ENCODE peak calls at places on chromosomes 6 and 20, in five cellular contexts. E is EH; M is stimulated activated CD4-positive, alpha-beta T cell treated with anti-CD3 and anti-CD28 coated beads, Interleukin-1b, Interleukin-23, amount 100 ng/mL, for 1 hour; W is fibroblast of gingiva; L is NCI-H1417. T is an unnamed sample.

GRCh38 chr6:134864558-134864957 is 85.3 kb downstream of the ALDH8A1 start:
- DNase-seq in E (no peak), M (no peak), W (no peak), L (no peak), T (no peak)

GRCh38 chr6:18861182-18861581 is 474.0 kb downstream of the RNF144B start:
- DNase-seq in E (no peak), M (no peak), W (no peak), L (peak; percentile 76), T (no peak)

GRCh38 chr20:40293740-40294139 is 395.3 kb downstream of the MAFB start:
- DNase-seq in E (no peak), M (no peak), W (peak; percentile 52), L (no peak), T (no peak)

GRCh38 chr20:34089655-34090324 is 22.3 kb downstream of the EIF2S2 start:
- DNase-seq in E (no peak), M (no peak), W (no peak), L (no peak), T (no peak)

GRCh38 chr6:139640911-139641310 is 266.5 kb upstream of the CITED2 start:
- DNase-seq in E (no peak), M (no peak), W (no peak), L (no peak), T (no peak)

GRCh38 chr20:4021905-4022304 is 6.5 kb upstream of the RNF24 start:
- DNase-seq in E (peak; percentile 37), M (no peak), W (no peak), L (no peak), T (no peak)

GRCh38 chr20:49427751-49428518 is 54.5 kb downstream of the KCNB1 start:
- DNase-seq in E (no peak), M (no peak), W (no peak), L (no peak), T (no peak)

GRCh38 chr6:126312013-126312665 is 27.8 kb upstream of the CENPW start:
- DNase-seq in E (peak; percentile 20), M (no peak), W (no peak), L (no peak), T (no peak)

GRCh38 chr20:13105071-13105470 is 96.3 kb downstream of the SPTLC3 start:
- DNase-seq in E (no peak), M (no peak), W (no peak), L (no peak), T (no peak)

GRCh38 chr6:38262041-38262440 is 377.7 kb downstream of the BTBD9 start:
- DNase-seq in E (peak; percentile 93), M (no peak), W (peak; percentile 72), L (no peak), T (peak; percentile 52)

GRCh38 chr6:77361018-77361417 is 102.3 kb downstream of the HTR1B start:
- DNase-seq in E (no peak), M (no peak), W (no peak), L (no peak), T (no peak)

GRCh38 chr6:89954721-89955148 is 60.5 kb downstream of the GJA10 start:
- DNase-seq in E (peak; percentile 81), M (no peak), W (no peak), L (no peak), T (no peak)

GRCh38 chr6:5457036-5457435 is 195.7 kb downstream of the FARS2 start:
- DNase-seq in E (peak; percentile 26), M (no peak), W (peak; percentile 87), L (no peak), T (peak; percentile 51)

GRCh38 chr20:62815066-62815991 is 1.5 kb upstream of the COL9A3 start:
- DNase-seq in E (peak; percentile 68), M (no peak), W (no peak), L (no peak), T (no peak)

GRCh38 chr6:25232478-25232877 is 46.7 kb upstream of the CARMIL1 start:
- DNase-seq in E (peak; percentile 83), M (no peak), W (peak; percentile 96), L (peak; percentile 10), T (peak; percentile 83)

GRCh38 chr6:56037587-56037986 is 162.2 kb upstream of the BMP5 start:
- DNase-seq in E (no peak), M (no peak), W (no peak), L (no peak), T (no peak)

GRCh38 chr20:1802385-1803215 is 92.6 kb upstream of the SIRPA start:
- DNase-seq in E (peak; percentile 72), M (no peak), W (peak; percentile 38), L (no peak), T (no peak)

GRCh38 chr6:147744012-147744411 is 235.5 kb downstream of the SAMD5 start:
- DNase-seq in E (no peak), M (no peak), W (no peak), L (no peak), T (no peak)

GRCh38 chr6:154732538-154732823 is 735 bp upstream of the SCAF8 start:
- DNase-seq in E (no peak), M (no peak), W (no peak), L (no peak), T (no peak)

GRCh38 chr20:32451682-32452461 is 93.7 kb downstream of the ASXL1 start:
- DNase-seq in E (no peak), M (no peak), W (no peak), L (no peak), T (no peak)

GRCh38 chr6:130776287-130776925 is 50.8 kb upstream of the SMLR1 start:
- DNase-seq in E (no peak), M (no peak), W (no peak), L (no peak), T (no peak)

GRCh38 chr6:37456126-37456525 is 23.1 kb downstream of the CMTR1 start:
- DNase-seq in E (peak; percentile 88), M (no peak), W (peak; percentile 50), L (no peak), T (peak; percentile 35)

GRCh38 chr6:170068496-170068895 is 222.4 kb downstream of the DLL1 start:
- DNase-seq in E (no peak), M (no peak), W (no peak), L (no peak), T (no peak)

GRCh38 chr20:3716195-3716834 is 3.9 kb upstream of the SIGLEC1 start:
- DNase-seq in E (peak; percentile 60), M (no peak), W (peak; percentile 24), L (peak; percentile 50), T (peak; percentile 36)

GRCh38 chr6:157904999-157905398 is 76.7 kb upstream of the SYNJ2 start:
- DNase-seq in E (no peak), M (no peak), W (peak; percentile 56), L (no peak), T (no peak)

GRCh38 chr6:40326689-40327404 is 260.3 kb downstream of the LRFN2 start:
- DNase-seq in E (no peak), M (no peak), W (no peak), L (peak; percentile 64), T (no peak)

GRCh38 chr6:19892250-19892649 is 55.1 kb downstream of the ID4 start:
- DNase-seq in E (no peak), M (no peak), W (no peak), L (peak; percentile 91), T (no peak)

GRCh38 chr6:87944541-87944954 is 103.1 kb upstream of the SPACA1 start:
- DNase-seq in E (peak; percentile 71), M (no peak), W (peak; percentile 48), L (peak; percentile 40), T (no peak)

GRCh38 chr6:88982720-88983119 is 19.3 kb upstream of the RNGTT start:
- DNase-seq in E (peak; percentile 73), M (no peak), W (peak; percentile 79), L (peak; percentile 63), T (peak; percentile 74)

T was measured in fibroblast of the conjunctiva.